ENCODE peak calls at places on chromosomes 16 and 17, in four cellular contexts. N is endothelial cell of umbilical vein, A is DND-41, B is stomach. R is an unnamed sample.

GRCh38 chr16:30445149-30445407 is 596 bp downstream of the SEPHS2 start:
- DNase-seq in N (no peak), A (no peak), B (no peak), R (no peak)

GRCh38 chr17:82092995-82093751 is 4.9 kb downstream of the FASN start:
- DNase-seq in N (no peak), A (no peak), B (no peak), R (no peak)

GRCh38 chr17:38663125-38663751 is 11.5 kb downstream of the EPOP start:
- DNase-seq in N (peak), A (peak), B (peak), R (peak)

GRCh38 chr16:80084614-80085013 is 456.2 kb upstream of the DYNLRB2 start:
- DNase-seq in N (no peak), A (no peak), B (peak), R (peak)

GRCh38 chr16:14392960-14393359 is 237.1 kb downstream of the PARN start:
- DNase-seq in N (no peak), A (no peak), B (no peak), R (no peak)

GRCh38 chr16:48182979-48183537 is 27.3 kb upstream of the ABCC12 start:
- DNase-seq in N (no peak), A (no peak), B (no peak), R (no peak)

GRCh38 chr17:74429604-74430384 is 2.1 kb upstream of the GPRC5C start:
- DNase-seq in N (no peak), A (no peak), B (peak), R (no peak)

GRCh38 chr16:21526923-21527807 is 72.2 kb upstream of the METTL9 start:
- DNase-seq in N (no peak), A (no peak), B (no peak), R (no peak)

GRCh38 chr16:9195301-9195700 is 103.9 kb downstream of the HAPSTR1 start:
- DNase-seq in N (no peak), A (peak), B (no peak), R (no peak)

GRCh38 chr16:21183995-21184394 is 25.5 kb downstream of the LDAF1 start:
- DNase-seq in N (no peak), A (no peak), B (no peak), R (no peak)

GRCh38 chr16:2719328-2720062 is 529 bp downstream of the PRSS27 start:
- DNase-seq in N (no peak), A (no peak), B (peak), R (no peak)

GRCh38 chr17:36602030-36602737 is 801 bp downstream of the MRM1 start:
- DNase-seq in N (peak), A (peak), B (no peak), R (no peak)

GRCh38 chr17:882827-883585 is 96.6 kb downstream of the NXN start:
- DNase-seq in N (peak), A (no peak), B (peak), R (no peak)

GRCh38 chr17:55660171-55660886 is 62.3 kb downstream of the TMEM100 start:
- DNase-seq in N (peak), A (no peak), B (no peak), R (no peak)

DNA sequence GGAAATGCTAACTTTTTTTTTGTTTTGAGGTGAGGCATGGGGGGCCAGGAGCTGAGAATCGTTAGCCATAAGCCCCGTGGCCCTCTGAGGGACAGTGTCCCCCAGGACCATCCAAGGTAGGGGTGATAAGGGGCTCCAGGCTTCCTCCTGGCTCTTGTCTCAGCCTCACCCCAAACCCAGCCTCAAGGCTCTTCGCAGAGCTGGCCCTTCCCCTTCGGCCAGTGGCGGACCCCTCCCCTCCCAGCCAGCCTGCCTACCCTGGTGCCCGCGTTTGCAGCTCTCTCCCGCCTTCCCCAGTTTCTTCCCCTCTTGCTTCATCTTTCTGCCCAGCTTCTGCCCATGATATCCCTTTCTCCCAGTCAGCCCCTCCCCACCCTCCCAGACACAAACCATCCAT is 22.7 kb upstream of the ATP2A3 start:
- DNase-seq in N (no peak), A (no peak), B (no peak), R (no peak)
- H3K4me3 ChIP-seq in N (no peak), A (no peak), B (no peak), R (no peak)

GRCh38 chr16:83744521-83744981 is 63.2 kb upstream of the HSBP1 start:
- DNase-seq in N (no peak), A (no peak), B (no peak), R (no peak)
- H3K27ac ChIP-seq in N (no peak), A (no peak), B (no peak), R (no peak)

DNA sequence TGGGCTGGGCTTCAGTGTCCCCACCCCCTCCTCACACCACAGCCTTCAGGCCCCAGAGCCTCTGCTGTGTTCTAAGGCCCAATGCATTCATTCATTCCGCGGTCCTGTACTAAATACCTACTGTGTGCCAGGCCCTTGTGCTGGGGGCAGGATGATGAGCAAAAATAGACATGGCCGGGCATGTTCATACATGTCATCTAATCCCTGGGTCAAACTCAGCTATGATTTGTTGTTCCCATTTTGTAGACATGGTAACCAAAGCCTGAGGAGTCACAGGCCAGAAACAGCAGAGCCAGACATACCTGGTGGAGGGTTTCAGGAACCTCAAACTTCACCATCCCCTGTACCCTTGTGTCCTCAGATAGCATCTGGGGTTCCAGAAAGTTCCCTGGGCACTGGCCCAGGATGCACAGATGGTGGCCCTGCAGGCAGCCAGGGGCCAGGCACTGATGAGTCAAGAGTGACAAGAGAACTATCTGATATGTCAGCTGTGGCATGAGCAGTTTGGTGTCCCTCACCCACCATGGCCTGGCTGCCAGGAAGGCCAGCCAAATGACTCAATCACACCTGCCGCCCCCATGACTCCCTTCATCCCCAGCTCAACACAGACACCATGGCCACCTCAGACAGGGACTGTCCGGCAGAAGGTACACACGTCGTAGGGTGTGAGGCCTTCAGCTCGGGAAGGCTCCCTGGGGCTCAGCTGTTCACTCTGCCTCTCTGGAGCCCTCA is 2.7 kb upstream of the RRAD start:
- DNase-seq in N (no peak), A (no peak), B (no peak), R (no peak)
- H3K4me3 ChIP-seq in N (no peak), A (no peak), B (no peak), R (no peak)

DNA sequence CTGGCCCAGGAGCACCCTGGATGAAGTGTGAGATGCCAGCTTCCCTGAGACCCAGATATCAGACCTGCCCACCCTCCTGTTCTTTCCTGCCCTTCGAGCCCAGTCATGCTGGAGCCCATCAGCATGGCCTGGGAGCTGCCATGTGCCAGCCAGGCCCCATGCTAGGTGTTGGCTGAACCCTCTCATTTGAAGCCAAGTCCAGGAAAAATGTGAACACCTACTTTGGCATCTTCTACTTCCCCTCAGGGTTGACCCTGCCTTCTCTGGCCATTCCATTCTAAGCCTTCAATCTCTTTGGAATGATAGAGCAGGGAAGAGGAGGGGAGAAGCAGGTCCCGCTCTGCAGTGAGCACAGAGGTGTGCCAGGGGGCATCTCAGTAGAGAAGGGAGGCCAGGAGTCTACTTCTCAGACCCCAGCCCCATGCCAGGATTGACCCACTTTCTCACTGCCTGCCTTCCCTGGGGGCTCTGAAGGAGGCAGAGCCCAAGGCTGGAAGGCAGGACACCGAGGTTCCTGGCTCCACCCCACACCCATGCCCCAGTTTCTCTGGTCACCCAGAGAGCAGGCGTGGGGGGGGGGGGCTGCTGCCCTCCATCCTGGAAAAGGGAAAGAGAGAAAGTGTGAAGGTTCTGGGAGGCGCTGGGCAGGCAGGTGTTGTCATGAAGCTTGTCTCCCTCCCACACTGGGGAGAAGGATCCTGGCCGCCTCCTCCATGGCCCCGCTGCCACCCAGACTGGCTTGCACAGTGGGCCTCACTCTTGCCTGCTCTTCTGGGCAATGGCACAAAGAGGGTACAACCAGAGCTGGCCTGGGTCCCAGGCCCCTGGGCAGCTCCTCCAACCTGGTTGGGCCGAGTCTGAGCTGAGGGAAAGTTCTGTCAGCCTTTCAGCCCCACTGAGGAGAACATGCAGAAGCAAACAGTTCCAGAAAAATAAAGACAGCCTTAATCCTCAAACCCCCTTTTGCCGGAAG is 9.3 kb downstream of the HDAC5 start:
- DNase-seq in N (no peak), A (no peak), B (no peak), R (no peak)
- H3K27ac ChIP-seq in N (no peak), A (no peak), B (peak), R (no peak)

GRCh38 chr17:28228986-28229729 is 89.8 kb upstream of the TMEM97 start:
- DNase-seq in N (no peak), A (no peak), B (no peak), R (no peak)

GRCh38 chr17:28226563-28226962 is 92.4 kb upstream of the TMEM97 start:
- DNase-seq in N (no peak), A (no peak), B (no peak), R (no peak)

GRCh38 chr17:28230011-28230410 is 89.0 kb upstream of the TMEM97 start:
- DNase-seq in N (no peak), A (no peak), B (no peak), R (no peak)

GRCh38 chr17:28227278-28228108 is 91.5 kb upstream of the TMEM97 start:
- DNase-seq in N (no peak), A (no peak), B (peak), R (peak)

DNA sequence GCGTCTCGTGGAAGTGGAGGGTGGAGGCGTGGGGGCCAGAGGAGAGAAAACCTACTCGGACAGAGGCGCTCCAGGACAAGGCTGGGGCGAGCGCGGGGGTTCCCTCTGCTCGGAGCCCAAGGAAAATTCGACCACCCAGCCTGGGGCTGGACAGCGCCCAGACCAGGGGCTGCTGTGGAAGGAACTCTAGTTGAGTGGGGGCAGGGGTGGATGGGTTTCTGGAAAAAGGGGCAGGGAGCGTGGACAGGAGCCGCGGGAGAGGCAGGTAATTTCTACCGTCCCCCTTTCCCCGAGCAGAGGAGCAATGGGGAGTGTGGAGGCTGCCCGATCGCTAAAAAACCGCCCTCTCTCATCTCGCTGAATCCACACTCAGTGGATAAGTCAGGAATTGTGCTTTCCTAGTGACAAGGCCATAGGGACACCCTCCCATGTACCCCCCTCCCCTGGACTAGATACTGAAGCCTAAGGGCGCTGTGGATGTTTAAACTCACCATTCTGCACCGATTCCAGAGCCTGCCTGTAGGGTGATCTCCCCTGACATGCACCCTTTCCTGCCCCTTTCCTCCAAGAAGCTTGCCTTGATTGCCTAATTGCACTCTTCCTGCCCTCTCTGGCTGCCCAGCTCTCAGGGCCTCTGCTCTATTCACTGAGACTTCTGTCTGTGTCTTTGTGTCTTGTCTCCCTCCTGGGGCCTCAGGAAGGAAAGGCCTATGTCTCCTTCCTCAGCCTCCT is 90.7 kb upstream of the TMEM97 start:
- DNase-seq in N (no peak), A (no peak), B (no peak), R (no peak)
- H3K4me3 ChIP-seq in N (no peak), A (no peak), B (peak), R (peak)

DNA sequence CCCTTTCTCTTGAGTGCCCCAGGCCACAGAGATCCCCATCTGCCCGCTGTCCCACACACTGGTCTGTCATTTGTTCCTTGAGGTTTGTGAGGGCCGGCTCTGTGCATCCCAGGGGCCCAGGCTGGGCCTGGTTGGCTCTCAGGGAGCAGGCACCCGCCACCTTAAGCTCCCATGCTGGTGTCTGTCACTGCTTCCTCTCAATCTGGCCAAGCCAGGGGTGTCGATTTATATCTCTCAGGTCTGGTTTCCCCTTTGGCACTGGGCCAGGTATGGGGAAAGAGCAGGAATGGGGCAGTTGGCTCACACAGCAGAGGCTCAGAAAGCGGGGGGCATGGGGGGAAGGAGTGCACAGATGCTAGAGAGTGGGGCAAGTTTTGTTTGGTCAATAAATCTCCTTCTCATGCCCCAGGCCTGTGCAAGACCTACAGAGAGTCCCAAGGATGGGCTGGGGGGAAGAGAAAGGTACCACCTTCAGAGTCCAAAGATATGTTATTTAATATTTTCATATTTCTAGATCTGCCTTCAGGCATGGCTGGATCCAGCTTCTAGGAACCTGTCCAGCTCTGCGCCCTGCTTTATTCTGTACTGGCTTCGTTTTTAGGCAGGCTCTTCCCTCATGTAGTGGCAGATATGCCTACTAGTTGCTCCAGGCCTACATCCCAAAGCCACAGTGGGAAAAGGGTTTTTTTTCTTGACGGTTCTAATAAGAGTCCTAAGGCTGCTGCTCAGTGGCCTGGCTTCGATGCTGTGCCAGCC is 34.3 kb downstream of the IL4R start:
- DNase-seq in N (no peak), A (no peak), B (no peak), R (no peak)
- H3K27ac ChIP-seq in N (no peak), A (no peak), B (peak), R (no peak)

GRCh38 chr16:47143677-47144558 is at the start of gene NETO2:
- DNase-seq in N (peak), A (no peak), B (peak), R (no peak)
- H3K4me3 ChIP-seq in N (peak), A (no peak), B (peak), R (peak)

GRCh38 chr16:72946063-72946462 is 101.9 kb downstream of the ZFHX3 start:
- DNase-seq in N (no peak), A (no peak), B (no peak), R (no peak)
- H3K27ac ChIP-seq in N (no peak), A (no peak), B (peak), R (no peak)